ENCODE peak calls at places on chromosomes 3 and 15, in five cellular contexts. T, S, Q, J and K are unnamed samples.

GRCh38 chr3:123818921-123819429 is 65.2 kb downstream of the MYLK start:
- DNase-seq in J (no peak), T (peak; percentile 43), Q (no peak), S (no peak), K (peak; percentile 62)

GRCh38 chr3:144557515-144557914 is 585.9 kb downstream of the DIPK2A start:
- DNase-seq in T (no peak), J (no peak), S (no peak), Q (no peak), K (no peak)

GRCh38 chr15:40051616-40052415 is 12.8 kb upstream of the SRP14 start:
- DNase-seq in S (no peak), J (no peak), Q (no peak), T (no peak), K (no peak)

GRCh38 chr3:133627789-133628188 is 34.0 kb downstream of the TOPBP1 start:
- DNase-seq in T (no peak), S (no peak), Q (no peak), J (no peak), K (no peak)

GRCh38 chr3:24034464-24034863 is 89.4 kb downstream of the NR1D2 start:
- DNase-seq in S (no peak), T (no peak), Q (no peak), J (no peak), K (no peak)

GRCh38 chr15:33007295-33007855 is 187.1 kb downstream of the FMN1 start:
- DNase-seq in T (no peak), S (no peak), J (peak; percentile 29), Q (no peak), K (peak; percentile 82)

GRCh38 chr15:52261498-52262242 is 33.9 kb downstream of the MYO5C start:
- DNase-seq in J (peak; percentile 98), S (peak; percentile 80), Q (peak; percentile 82), T (peak; percentile 76), K (peak; percentile 80)

GRCh38 chr3:194688207-194688711 is 2.6 kb downstream of the FAM43A start:
- DNase-seq in T (peak; percentile 50), S (peak; percentile 85), J (peak; percentile 53), Q (peak; percentile 51), K (no peak)

GRCh38 chr15:35912196-35912595 is 366.2 kb upstream of the DPH6 start:
- DNase-seq in Q (no peak), T (no peak), J (no peak), S (no peak), K (peak; percentile 20)

GRCh38 chr3:71876706-71877105 is 91.8 kb upstream of the PROK2 start:
- DNase-seq in S (no peak), T (no peak), J (peak; percentile 37), Q (no peak), K (no peak)

GRCh38 chr3:25441234-25441856 is 13.3 kb downstream of the RARB start:
- DNase-seq in T (no peak), J (no peak), S (no peak), Q (no peak), K (no peak)